ENCODE peak calls at places on chromosome 10, in nine cellular contexts. B is foreskin fibroblast; D is BJ; I is CD8-positive, alpha-beta T cell; Z is HFF-Myc; V is RWPE2; J is AG09309; C is left ventricle myocardium inferior; T is dorsolateral prefrontal cortex. H is an unnamed sample.

GRCh38 chr10:34985823-34986222 is 104.3 kb downstream of the CUL2 start:
- DNase-seq in V (no peak), D (no peak), J (no peak), B (no peak), T (no peak), C (no peak), Z (no peak), I (no peak), H (peak)

GRCh38 chr10:116143673-116144072 is 129.3 kb downstream of the GFRA1 start:
- DNase-seq in C (no peak), I (no peak), Z (no peak), T (no peak), D (no peak), V (no peak), J (no peak), B (no peak), H (no peak)

GRCh38 chr10:33506838-33507661 is 172.6 kb upstream of the NRP1 start:
- DNase-seq in D (no peak), V (no peak), T (no peak), Z (no peak), C (no peak), J (no peak), B (peak), I (no peak), H (peak)

GRCh38 chr10:74932648-74933047 is 106.2 kb downstream of the KAT6B start:
- DNase-seq in J (no peak), T (peak), D (no peak), B (no peak), I (no peak), V (no peak), C (peak), Z (no peak), H (no peak)

GRCh38 chr10:124005991-124006392 is 87.4 kb downstream of the CHST15 start:
- DNase-seq in I (no peak), B (no peak), V (no peak), D (no peak), T (no peak), Z (no peak), J (no peak), C (no peak), H (peak)

GRCh38 chr10:24457661-24458318 is 248.9 kb downstream of the KIAA1217 start:
- DNase-seq in V (peak), Z (no peak), I (no peak), B (no peak), D (no peak), C (no peak), T (no peak), J (no peak), H (peak)

GRCh38 chr10:73816917-73817729 is 5.7 kb upstream of the NDST2 start:
- DNase-seq in T (no peak), I (no peak), C (no peak), D (no peak), Z (no peak), B (no peak), V (no peak), J (no peak), H (no peak)

GRCh38 chr10:124693396-124693795 is 50.8 kb downstream of the FAM53B start:
- DNase-seq in D (no peak), I (no peak), T (no peak), V (no peak), J (no peak), C (no peak), B (no peak), Z (no peak), H (no peak)

GRCh38 chr10:78462728-78463228 is 429.1 kb downstream of the RPS24 start:
- DNase-seq in C (no peak), Z (no peak), D (no peak), B (no peak), V (peak), T (no peak), I (no peak), J (no peak), H (no peak)

GRCh38 chr10:123356101-123356500 is 201.9 kb downstream of the BUB3 start:
- DNase-seq in C (no peak), I (no peak), Z (no peak), V (no peak), B (no peak), J (no peak), T (no peak), D (no peak), H (no peak)

GRCh38 chr10:26372513-26373354 is 65.4 kb upstream of the APBB1IP start:
- DNase-seq in B (no peak), I (no peak), C (no peak), V (no peak), J (no peak), T (no peak), D (no peak), Z (no peak), H (no peak)

GRCh38 chr10:63256047-63256773 is 123.1 kb downstream of the NRBF2 start:
- DNase-seq in I (no peak), C (no peak), T (no peak), D (no peak), J (no peak), V (no peak), Z (no peak), B (no peak), H (peak)

GRCh38 chr10:110226926-110227641 is 19.7 kb downstream of the MXI1 start:
- DNase-seq in Z (no peak), J (no peak), C (peak), D (no peak), I (peak), V (no peak), B (no peak), T (peak), H (peak)

GRCh38 chr10:16436367-16436757 is 448 bp upstream of the PTER start:
- DNase-seq in V (no peak), Z (no peak), B (no peak), C (no peak), D (no peak), J (no peak), T (no peak), I (peak), H (peak)

GRCh38 chr10:59135275-59135674 is 41.2 kb upstream of the PHYHIPL start:
- DNase-seq in T (no peak), V (no peak), J (no peak), Z (peak), B (no peak), I (no peak), D (no peak), C (no peak), H (no peak)

GRCh38 chr10:114306116-114306973 is 67.3 kb downstream of the VWA2 start:
- DNase-seq in T (no peak), J (peak), C (no peak), B (peak), D (peak), Z (peak), I (no peak), V (peak), H (peak)

GRCh38 chr10:72080042-72081035 is 8.0 kb downstream of the SPOCK2 start:
- DNase-seq in B (no peak), D (no peak), C (no peak), V (peak), I (peak), J (no peak), Z (no peak), T (no peak), H (no peak)
- H3K4me3 ChIP-seq in B (no peak), D (no peak), C (no peak), V (no peak), I (peak), J (no peak), Z (no peak), T (no peak), H (no peak)

DNA sequence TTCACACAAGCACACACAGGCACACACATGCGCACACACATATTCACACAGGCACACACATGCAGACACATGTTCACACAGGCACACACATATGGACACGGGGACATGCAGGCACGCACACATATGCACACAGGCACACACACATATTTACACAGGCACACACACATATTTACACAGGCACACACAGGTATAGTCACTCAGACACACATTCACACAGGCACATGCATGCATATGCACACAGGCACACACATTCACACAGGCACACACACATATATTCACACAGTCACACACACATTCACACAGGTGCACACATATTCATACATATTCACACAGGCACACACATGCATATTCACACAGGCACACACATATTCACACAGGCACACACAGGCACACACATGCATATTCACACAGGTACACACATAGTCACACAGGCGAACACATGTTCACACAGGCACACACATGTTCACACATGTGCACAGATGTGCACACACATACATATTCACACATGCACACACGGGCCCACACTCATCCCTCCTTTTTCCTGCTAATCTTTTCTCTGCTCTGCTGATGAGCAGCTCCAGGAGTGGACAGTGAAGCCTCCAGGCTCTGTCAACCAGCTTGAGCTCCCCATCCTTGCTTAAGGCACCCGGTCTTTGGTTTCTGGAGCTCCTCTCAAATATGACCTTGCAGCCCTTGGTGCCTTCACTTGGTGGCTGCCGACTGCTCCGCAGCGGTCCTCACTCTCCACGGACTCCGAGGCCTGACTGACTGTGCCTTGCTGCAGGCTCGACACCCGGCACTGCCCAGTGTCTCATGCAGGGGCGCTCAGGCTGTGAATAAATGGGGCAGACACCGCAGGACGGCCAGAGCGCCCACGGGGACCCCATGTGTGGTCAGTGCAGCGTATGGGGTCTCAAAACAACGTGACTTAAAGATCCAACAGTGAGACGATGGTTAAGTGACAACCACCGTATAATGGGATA is 581.2 kb upstream of the MGMT start:
- DNase-seq in T (no peak), C (no peak), B (no peak), Z (no peak), I (no peak), D (no peak), J (no peak), V (no peak), H (no peak)
- TF ChIP-seq CTCF in T (no peak), C (no peak), B (no peak), Z (no peak), I (no peak), D (no peak), J (no peak), V (no peak), H (no peak)

DNA sequence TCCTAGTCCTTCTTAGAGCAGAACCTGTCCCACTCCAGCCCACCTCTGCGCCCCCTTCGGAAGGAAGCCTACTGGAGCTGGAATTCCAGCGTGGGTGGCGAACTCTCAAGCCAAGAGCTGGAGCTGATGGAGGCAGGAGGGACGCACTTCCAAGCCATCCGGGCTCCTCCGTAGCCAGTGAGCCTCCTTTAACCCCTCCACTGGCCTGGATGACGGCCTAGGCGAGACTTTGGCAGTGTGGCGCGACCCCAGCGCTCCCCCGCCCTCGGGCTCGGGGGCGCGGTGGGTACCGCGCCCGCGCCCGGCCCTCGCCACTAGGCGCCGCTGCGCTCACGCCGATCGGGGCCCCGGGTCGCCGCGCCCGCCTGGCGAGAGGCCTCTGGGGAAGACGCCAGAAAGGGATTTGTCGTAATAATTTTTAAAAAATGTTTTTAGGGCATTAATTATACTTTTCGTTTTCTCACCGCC is 5.1 kb upstream of the EMX2 start:
- DNase-seq in V (no peak), Z (no peak), B (peak), C (no peak), T (no peak), D (no peak), I (no peak), J (no peak), H (peak)
- H3K4me3 ChIP-seq in V (no peak), Z (no peak), B (peak), C (peak), T (peak), D (no peak), I (no peak), J (no peak), H (peak)

GRCh38 chr10:112517381-112517976 is 70.5 kb downstream of the VTI1A start:
- DNase-seq in V (no peak), B (no peak), Z (no peak), I (no peak), D (no peak), T (no peak), J (no peak), C (no peak), H (no peak)

GRCh38 chr10:112515126-112515525 is 68.1 kb downstream of the VTI1A start:
- DNase-seq in T (no peak), C (no peak), D (no peak), J (no peak), B (no peak), I (no peak), Z (no peak), V (no peak), H (no peak)

GRCh38 chr10:112520864-112521263 is 73.8 kb downstream of the VTI1A start:
- DNase-seq in I (no peak), C (no peak), V (no peak), D (no peak), Z (no peak), T (no peak), B (peak), J (no peak), H (no peak)

GRCh38 chr10:112515852-112516251 is 68.8 kb downstream of the VTI1A start:
- DNase-seq in C (no peak), T (no peak), Z (no peak), J (no peak), B (no peak), V (no peak), I (no peak), D (no peak), H (no peak)

GRCh38 chr10:112519129-112519761 is 72.2 kb downstream of the VTI1A start:
- DNase-seq in Z (no peak), J (no peak), V (no peak), D (no peak), I (no peak), C (no peak), T (no peak), B (no peak), H (no peak)
- TF ChIP-seq CTCF in Z (no peak), J (no peak), V (no peak), D (no peak), I (no peak), C (no peak), T (no peak), B (no peak), H (no peak)

H was measured in choroid plexus epithelial cell.